ENCODE peak calls at places on chromosomes 6 and 20, in nine cellular contexts. A, D, B, E, L, X, V, W and P are unnamed samples.

GRCh38 chr6:31354788-31355539 is 2.0 kb downstream of the HLA-B start:
- DNase-seq in A (no peak), D (no peak), B (no peak), E (no peak), L (no peak), X (no peak), V (no peak), W (no peak), P (no peak)

GRCh38 chr6:19327684-19328083 is 509.5 kb upstream of the ID4 start:
- DNase-seq in A (peak), D (peak), B (no peak), E (no peak), L (no peak), X (peak), V (no peak), W (no peak), P (no peak)

GRCh38 chr6:11750682-11751081 is 27.9 kb downstream of the ADTRP start:
- DNase-seq in A (no peak), D (no peak), B (no peak), E (no peak), L (no peak), X (no peak), V (no peak), W (no peak), P (no peak)

GRCh38 chr6:169791721-169792131 is 40.3 kb downstream of the ERMARD start:
- DNase-seq in A (no peak), D (peak), B (no peak), E (peak), L (peak), X (no peak), V (no peak), W (no peak), P (no peak)

GRCh38 chr20:31661625-31662371 is 24.1 kb downstream of the COX4I2 start:
- DNase-seq in A (peak), D (peak), B (peak), E (peak), L (peak), X (peak), V (peak), W (peak), P (peak)

GRCh38 chr20:7744411-7744810 is 195.8 kb downstream of the HAO1 start:
- DNase-seq in A (no peak), D (peak), B (peak), E (no peak), L (no peak), X (peak), V (peak), W (no peak), P (no peak)

GRCh38 chr20:34512955-34513419 is 3.2 kb upstream of the DYNLRB1 start:
- DNase-seq in A (no peak), D (no peak), B (peak), E (no peak), L (no peak), X (no peak), V (peak), W (no peak), P (no peak)

GRCh38 chr6:56540232-56540631 is 102.5 kb downstream of the DST start:
- DNase-seq in A (no peak), D (no peak), B (no peak), E (no peak), L (no peak), X (no peak), V (no peak), W (no peak), P (no peak)

GRCh38 chr20:51352790-51353189 is 189.7 kb downstream of the NFATC2 start:
- DNase-seq in A (no peak), D (no peak), B (no peak), E (no peak), L (peak), X (no peak), V (no peak), W (no peak), P (no peak)

GRCh38 chr20:25278636-25279361 is 30.9 kb downstream of the PYGB start:
- DNase-seq in A (peak), D (no peak), B (no peak), E (no peak), L (peak), X (no peak), V (no peak), W (no peak), P (no peak)

GRCh38 chr6:80382796-80383195 is 276.3 kb downstream of the BCKDHB start:
- DNase-seq in A (no peak), D (peak), B (no peak), E (no peak), L (no peak), X (peak), V (peak), W (no peak), P (no peak)

GRCh38 chr20:22579711-22580697 is 4.4 kb downstream of the FOXA2 start:
- DNase-seq in A (no peak), D (no peak), B (no peak), E (no peak), L (peak), X (no peak), V (no peak), W (no peak), P (no peak)

GRCh38 chr20:49618289-49618688 is 50.4 kb upstream of the PTGIS start:
- DNase-seq in A (no peak), D (no peak), B (no peak), E (no peak), L (no peak), X (no peak), V (no peak), W (no peak), P (no peak)

GRCh38 chr6:110664933-110665332 is 150.3 kb downstream of the CDK19 start:
- DNase-seq in A (no peak), D (peak), B (no peak), E (no peak), L (no peak), X (no peak), V (no peak), W (no peak), P (no peak)

GRCh38 chr6:144075884-144076283 is 19.5 kb downstream of the SF3B5 start:
- DNase-seq in A (no peak), D (no peak), B (no peak), E (no peak), L (no peak), X (no peak), V (no peak), W (no peak), P (no peak)

GRCh38 chr6:23145801-23146200 is 576.4 kb downstream of the HDGFL1 start:
- DNase-seq in A (no peak), D (peak), B (no peak), E (no peak), L (no peak), X (no peak), V (no peak), W (no peak), P (no peak)

GRCh38 chr6:170451762-170452651 is 101.1 kb downstream of the PSMB1 start:
- DNase-seq in A (no peak), D (no peak), B (no peak), E (no peak), L (peak), X (no peak), V (no peak), W (no peak), P (no peak)

GRCh38 chr6:159826968-159827647 is 27.0 kb downstream of the PNLDC1 start:
- DNase-seq in A (no peak), D (no peak), B (no peak), E (no peak), L (no peak), X (no peak), V (no peak), W (no peak), P (no peak)

GRCh38 chr6:11279213-11279780 is 46.8 kb upstream of the NEDD9 start:
- DNase-seq in A (peak), D (no peak), B (no peak), E (no peak), L (no peak), X (no peak), V (no peak), W (no peak), P (no peak)

GRCh38 chr6:21295846-21296245 is 297.7 kb upstream of the SOX4 start:
- DNase-seq in A (no peak), D (no peak), B (no peak), E (no peak), L (no peak), X (no peak), V (no peak), W (no peak), P (no peak)

GRCh38 chr6:47079638-47080037 is 37.5 kb upstream of the ADGRF1 start:
- DNase-seq in A (no peak), D (no peak), B (no peak), E (no peak), L (no peak), X (no peak), V (no peak), W (no peak), P (no peak)

GRCh38 chr6:44075137-44076015 is 51.9 kb downstream of the MRPL14 start:
- DNase-seq in A (no peak), D (no peak), B (no peak), E (no peak), L (no peak), X (no peak), V (no peak), W (no peak), P (no peak)

GRCh38 chr20:51365670-51366069 is 176.8 kb downstream of the NFATC2 start:
- DNase-seq in A (no peak), D (peak), B (peak), E (no peak), L (no peak), X (peak), V (peak), W (no peak), P (no peak)

GRCh38 chr6:36289281-36290018 is 19.6 kb downstream of the PNPLA1 start:
- DNase-seq in A (no peak), D (peak), B (peak), E (no peak), L (no peak), X (no peak), V (no peak), W (no peak), P (no peak)

GRCh38 chr6:105601541-105602174 is 198.8 kb upstream of the PREP start:
- DNase-seq in A (peak), D (peak), B (peak), E (peak), L (peak), X (peak), V (peak), W (no peak), P (no peak)

GRCh38 chr6:13412639-13413465 is 74.5 kb downstream of the GFOD1 start:
- DNase-seq in A (no peak), D (no peak), B (no peak), E (no peak), L (no peak), X (no peak), V (no peak), W (no peak), P (no peak)

GRCh38 chr6:81228912-81229540 is 523.5 kb downstream of the TENT5A start:
- DNase-seq in A (no peak), D (peak), B (no peak), E (no peak), L (no peak), X (peak), V (peak), W (no peak), P (no peak)

GRCh38 chr20:3716195-3716834 is 3.9 kb upstream of the SIGLEC1 start:
- DNase-seq in A (peak), D (peak), B (peak), E (no peak), L (peak), X (peak), V (peak), W (peak), P (no peak)

DNA sequence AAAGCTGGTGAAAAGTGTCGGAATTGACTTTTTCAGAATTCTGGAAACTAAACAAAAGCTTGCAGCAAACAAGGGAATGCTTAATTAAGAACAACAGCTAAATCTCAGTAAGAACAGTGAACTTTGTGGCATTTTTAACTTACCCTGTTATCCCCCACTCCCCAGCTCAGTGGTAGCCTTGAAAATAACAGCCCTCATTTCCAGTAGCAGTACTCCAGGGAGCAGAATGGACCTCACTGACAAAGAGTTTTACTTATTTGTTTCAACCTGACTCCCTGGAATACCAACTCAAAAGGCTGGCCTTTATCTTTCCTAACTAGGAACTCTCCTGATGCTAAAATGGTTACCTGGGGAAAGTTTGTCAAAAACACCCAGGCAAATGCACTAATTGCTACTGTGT is 108.9 kb downstream of the IMPG1 start:
- DNase-seq in A (no peak), D (no peak), B (no peak), E (no peak), L (no peak), X (no peak), V (no peak), W (no peak), P (no peak)
- TF ChIP-seq CTCF in A (no peak), D (no peak), B (no peak), E (no peak), L (no peak), X (no peak), V (no peak), W (no peak), P (no peak)

GRCh38 chr6:127637830-127638229 is 60.9 kb downstream of the C6orf58 start:
- DNase-seq in A (no peak), D (no peak), B (no peak), E (no peak), L (no peak), X (peak), V (peak), W (no peak), P (no peak)

DNA sequence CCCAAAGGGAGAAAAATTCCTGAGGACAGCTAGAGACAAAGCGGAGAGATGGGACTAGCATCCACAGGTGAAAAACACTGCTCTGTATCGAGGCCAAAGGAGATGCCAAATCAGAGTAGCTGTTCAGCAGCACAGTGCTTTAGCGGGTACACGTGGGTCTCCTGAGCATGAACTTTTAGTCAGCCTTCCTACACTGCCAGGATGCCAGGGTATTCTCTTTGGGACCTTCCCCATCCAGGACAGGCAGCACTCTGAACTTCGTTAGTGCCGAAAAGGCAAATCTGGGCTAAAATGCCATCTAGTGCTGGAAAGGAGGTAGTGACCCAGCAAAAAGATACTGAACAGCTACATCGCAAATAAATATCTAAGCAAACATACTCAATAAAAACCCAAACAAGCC is 64.9 kb downstream of the C6orf58 start:
- DNase-seq in A (no peak), D (peak), B (peak), E (no peak), L (no peak), X (peak), V (peak), W (peak), P (no peak)
- TF ChIP-seq CTCF in A (peak), D (peak), B (peak), E (no peak), L (peak), X (peak), V (peak), W (peak), P (peak)

GRCh38 chr6:53651764-53652401 is 13.7 kb downstream of the KLHL31 start:
- DNase-seq in A (peak), D (peak), B (peak), E (no peak), L (peak), X (peak), V (peak), W (peak), P (no peak)
- TF ChIP-seq CTCF in A (peak), D (peak), B (peak), E (peak), L (peak), X (peak), V (peak), W (peak), P (peak)

GRCh38 chr6:40476673-40477072 is 110.5 kb downstream of the LRFN2 start:
- DNase-seq in A (no peak), D (no peak), B (no peak), E (no peak), L (no peak), X (no peak), V (no peak), W (no peak), P (no peak)

GRCh38 chr6:40472354-40472753 is 114.8 kb downstream of the LRFN2 start:
- DNase-seq in A (no peak), D (no peak), B (no peak), E (no peak), L (no peak), X (no peak), V (no peak), W (no peak), P (no peak)

GRCh38 chr6:40473026-40473425 is 114.1 kb downstream of the LRFN2 start:
- DNase-seq in A (no peak), D (no peak), B (no peak), E (no peak), L (no peak), X (no peak), V (no peak), W (no peak), P (no peak)

GRCh38 chr6:40477246-40478126 is 109.7 kb downstream of the LRFN2 start:
- DNase-seq in A (no peak), D (no peak), B (no peak), E (no peak), L (no peak), X (no peak), V (no peak), W (no peak), P (no peak)

DNA sequence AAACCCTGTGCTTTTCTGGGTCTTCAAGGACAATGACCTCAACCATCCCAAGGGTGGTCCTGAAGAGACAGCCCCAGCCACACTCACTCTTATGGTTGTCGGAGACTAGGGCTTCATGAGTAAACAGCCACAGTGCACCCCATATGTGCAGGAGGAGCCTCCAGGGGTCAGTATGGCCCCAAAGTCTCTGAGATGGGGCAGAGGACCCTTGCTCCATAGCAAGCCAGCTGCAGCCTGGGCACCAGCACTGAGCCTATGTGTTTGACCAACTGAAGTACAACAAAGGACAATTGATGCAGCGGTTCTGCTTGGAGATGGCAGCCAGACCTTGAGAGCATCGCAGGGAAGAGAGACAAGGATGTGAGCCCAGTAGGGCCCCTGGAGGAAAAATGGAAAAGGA is 112.2 kb downstream of the LRFN2 start:
- DNase-seq in A (no peak), D (no peak), B (no peak), E (no peak), L (no peak), X (no peak), V (no peak), W (no peak), P (no peak)
- TF ChIP-seq CTCF in A (no peak), D (no peak), B (no peak), E (no peak), L (no peak), X (no peak), V (no peak), W (no peak), P (no peak)

GRCh38 chr6:150634641-150635292 is 35.1 kb downstream of the PLEKHG1 start:
- DNase-seq in A (no peak), D (peak), B (no peak), E (no peak), L (no peak), X (no peak), V (no peak), W (no peak), P (no peak)
- TF ChIP-seq CTCF in A (no peak), D (no peak), B (no peak), E (no peak), L (no peak), X (no peak), V (no peak), W (no peak), P (no peak)

DNA sequence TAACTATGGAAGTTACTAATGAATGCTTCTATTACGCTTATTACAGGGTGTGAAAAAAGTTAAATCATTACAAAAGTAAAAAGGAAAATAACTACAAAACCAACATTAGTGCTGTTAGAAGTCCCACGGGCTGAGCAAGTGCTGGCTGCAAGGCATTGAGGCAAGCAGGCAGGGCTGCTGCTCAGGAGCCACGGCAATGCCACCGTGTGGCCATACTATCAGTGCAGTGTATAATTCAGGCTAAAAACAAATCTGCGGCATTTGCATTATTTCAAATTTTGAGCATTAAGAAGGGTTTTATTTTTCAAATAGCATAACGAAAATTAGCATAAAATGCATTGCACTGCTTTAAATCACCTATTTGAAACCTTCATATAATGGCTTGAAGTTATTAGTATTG is 17.1 kb downstream of the IFNGR1 start:
- DNase-seq in A (no peak), D (no peak), B (no peak), E (no peak), L (no peak), X (no peak), V (no peak), W (no peak), P (no peak)
- TF ChIP-seq CTCF in A (no peak), D (peak), B (peak), E (no peak), L (peak), X (peak), V (peak), W (peak), P (peak)

DNA sequence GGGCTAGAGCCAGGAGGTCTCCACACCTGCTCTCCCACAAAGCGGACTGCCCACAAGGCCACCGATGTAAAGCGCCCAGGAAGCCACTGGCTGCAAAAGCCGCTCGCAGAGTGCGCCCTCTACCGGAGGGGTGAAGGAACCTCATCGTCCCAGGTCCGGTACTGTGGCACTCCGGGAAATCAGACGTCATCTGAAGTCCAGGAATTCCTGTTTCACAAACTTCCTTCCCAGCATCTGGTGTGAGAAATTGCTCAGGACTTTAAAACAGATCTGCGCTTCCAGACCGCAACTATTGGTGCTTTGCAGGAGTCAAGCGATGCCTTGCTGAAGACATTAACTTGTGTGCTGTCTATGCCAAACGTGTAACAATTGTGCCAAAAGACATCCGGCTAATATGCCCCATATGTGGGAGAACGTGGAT is 115.1 kb upstream of the ARID1B start:
- DNase-seq in A (no peak), D (no peak), B (no peak), E (no peak), L (peak), X (peak), V (no peak), W (peak), P (no peak)
- TF ChIP-seq CTCF in A (no peak), D (peak), B (no peak), E (no peak), L (peak), X (peak), V (peak), W (peak), P (peak)